ENCODE peak calls at places on chromosomes 2 and 18, in six cellular contexts. V is OCI-LY7, Y is H9, X is upper lobe of right lung, L is neural crest cell, D is transverse colon. N is an unnamed sample.

GRCh38 chr2:169014780-169015179 is 16.3 kb downstream of the ABCB11 start:
- DNase-seq in V (no peak), Y (no peak), X (no peak), L (no peak), D (no peak), N (no peak)

GRCh38 chr18:77098033-77098432 is 34.5 kb downstream of the MBP start:
- DNase-seq in V (no peak), Y (no peak), X (no peak), L (no peak), D (no peak), N (no peak)

GRCh38 chr2:195304310-195304709 is 352.7 kb upstream of the SLC39A10 start:
- DNase-seq in V (peak), Y (peak), X (no peak), L (no peak), D (no peak), N (no peak)

GRCh38 chr2:240825476-240825875 is 5.5 kb upstream of the KIF1A start:
- DNase-seq in V (no peak), Y (no peak), X (no peak), L (no peak), D (no peak), N (no peak)

GRCh38 chr2:15638720-15639119 is 47.1 kb downstream of the DDX1 start:
- DNase-seq in V (no peak), Y (no peak), X (no peak), L (no peak), D (no peak), N (no peak)

GRCh38 chr18:13565228-13565627 is 161.1 kb downstream of the FAM210A start:
- DNase-seq in V (no peak), Y (no peak), X (no peak), L (no peak), D (no peak), N (no peak)

GRCh38 chr2:157257312-157258252 is at the start of gene GALNT5:
- DNase-seq in V (no peak), Y (peak), X (peak), L (no peak), D (peak), N (no peak)

GRCh38 chr2:40844353-40845277 is 392.7 kb upstream of the SLC8A1 start:
- DNase-seq in V (peak), Y (peak), X (no peak), L (no peak), D (no peak), N (no peak)

GRCh38 chr2:223529676-223530075 is 72.5 kb downstream of the SCG2 start:
- DNase-seq in V (no peak), Y (no peak), X (no peak), L (no peak), D (no peak), N (no peak)

GRCh38 chr2:192196451-192197194 is 1.9 kb upstream of the TMEFF2 start:
- DNase-seq in V (no peak), Y (no peak), X (no peak), L (no peak), D (no peak), N (no peak)

GRCh38 chr18:10010611-10011015 is 96.8 kb downstream of the VAPA start:
- DNase-seq in V (no peak), Y (no peak), X (no peak), L (no peak), D (peak), N (peak)

GRCh38 chr2:191677091-191677645 is 768 bp upstream of the NABP1 start:
- DNase-seq in V (peak), Y (no peak), X (no peak), L (no peak), D (peak), N (peak)

GRCh38 chr2:222959358-222959757 is 92.6 kb upstream of the KCNE4 start:
- DNase-seq in V (no peak), Y (peak), X (no peak), L (no peak), D (no peak), N (peak)

GRCh38 chr18:44123743-44124142 is 556.9 kb upstream of the SETBP1 start:
- DNase-seq in V (no peak), Y (no peak), X (no peak), L (no peak), D (no peak), N (no peak)

GRCh38 chr2:37506407-37507068 is 162.1 kb downstream of the QPCT start:
- DNase-seq in V (no peak), Y (no peak), X (no peak), L (no peak), D (no peak), N (peak)

GRCh38 chr18:655445-655844 is 2.0 kb upstream of the TYMS start:
- DNase-seq in V (no peak), Y (no peak), X (no peak), L (no peak), D (no peak), N (no peak)

GRCh38 chr2:8659735-8660492 is 21.9 kb upstream of the ID2 start:
- DNase-seq in V (no peak), Y (no peak), X (peak), L (no peak), D (no peak), N (no peak)

GRCh38 chr18:13879492-13879891 is 35.8 kb downstream of the MC2R start:
- DNase-seq in V (no peak), Y (no peak), X (no peak), L (no peak), D (no peak), N (no peak)

GRCh38 chr2:174218773-174219172 is 29.6 kb downstream of the OLA1 start:
- DNase-seq in V (no peak), Y (no peak), X (no peak), L (no peak), D (no peak), N (no peak)

GRCh38 chr2:29744976-29745375 is 176.4 kb downstream of the ALK start:
- DNase-seq in V (no peak), Y (no peak), X (no peak), L (no peak), D (no peak), N (no peak)

DNA sequence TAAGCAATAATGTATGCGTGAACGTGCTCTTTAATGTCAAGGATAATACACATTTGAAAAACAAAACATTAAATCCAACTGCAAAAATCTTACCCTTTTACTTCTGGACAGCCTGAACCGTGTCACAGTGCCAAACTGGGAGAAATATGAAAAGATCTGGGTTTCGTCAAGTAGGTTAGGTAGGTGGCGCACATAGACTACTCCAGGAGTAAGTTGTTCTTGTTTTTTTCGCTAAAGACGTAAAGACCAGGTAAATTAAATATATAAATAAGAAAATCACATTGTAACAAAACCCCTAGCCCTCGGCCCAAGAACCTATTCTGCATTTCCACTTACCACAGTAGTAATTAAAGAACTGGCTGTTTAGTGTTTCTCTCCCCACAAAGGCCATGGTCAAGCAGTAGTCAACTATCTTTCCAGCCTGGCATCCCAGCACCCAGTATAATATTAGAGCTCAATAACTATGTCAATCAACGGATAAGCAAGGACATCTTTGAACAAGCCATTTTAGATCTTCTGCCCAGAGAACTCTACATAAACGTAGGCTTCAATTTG is 1.1 kb downstream of the NIFK start:
- DNase-seq in V (peak), Y (no peak), X (no peak), L (no peak), D (no peak), N (no peak)
- TF ChIP-seq CTCF in V (peak), Y (no peak), X (no peak), L (no peak), D (no peak), N (no peak)

GRCh38 chr2:181621779-181622490 is 35.0 kb downstream of the CERKL start:
- DNase-seq in V (no peak), Y (no peak), X (no peak), L (no peak), D (no peak), N (no peak)

GRCh38 chr2:181615086-181615635 is 41.7 kb downstream of the CERKL start:
- DNase-seq in V (no peak), Y (no peak), X (no peak), L (no peak), D (no peak), N (no peak)

GRCh38 chr2:181613241-181613640 is 43.7 kb downstream of the CERKL start:
- DNase-seq in V (no peak), Y (no peak), X (no peak), L (no peak), D (no peak), N (no peak)

GRCh38 chr2:181619511-181619910 is 37.4 kb downstream of the CERKL start:
- DNase-seq in V (no peak), Y (no peak), X (no peak), L (no peak), D (no peak), N (no peak)

GRCh38 chr2:181616715-181617114 is 40.2 kb downstream of the CERKL start:
- DNase-seq in V (no peak), Y (no peak), X (no peak), L (no peak), D (no peak), N (no peak)
- TF ChIP-seq CTCF in V (no peak), Y (no peak), X (no peak), L (no peak), D (no peak), N (no peak)

GRCh38 chr2:677056-677949 is at the start of gene TMEM18:
- DNase-seq in V (peak), Y (peak), X (no peak), L (peak), D (peak), N (peak)
- TF ChIP-seq CTCF in V (peak), Y (peak), X (peak), L (peak), D (peak), N (peak)

DNA sequence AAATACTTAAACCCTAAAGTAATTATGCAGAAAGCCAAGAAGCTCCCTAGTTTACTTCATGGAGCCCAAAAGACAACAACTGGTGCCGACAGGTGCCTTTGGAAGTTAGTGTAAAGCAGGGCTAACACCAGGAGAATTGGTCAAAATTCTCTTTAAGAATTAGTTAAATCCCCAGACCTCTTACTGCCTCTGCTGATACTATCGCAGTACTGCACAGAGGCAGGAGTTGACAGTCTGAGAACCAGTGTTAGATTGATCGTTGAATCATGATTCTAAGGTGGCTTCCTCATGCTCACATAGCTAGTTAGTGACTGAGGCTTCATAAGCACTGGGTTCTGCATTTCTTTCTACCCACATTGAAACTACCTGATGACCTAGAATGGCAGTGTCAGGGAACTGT is 445.0 kb downstream of the XIRP2 start:
- DNase-seq in V (no peak), Y (no peak), X (no peak), L (no peak), D (no peak), N (no peak)
- TF ChIP-seq CTCF in V (no peak), Y (peak), X (no peak), L (peak), D (peak), N (no peak)

GRCh38 chr2:204628926-204629661 is 83.8 kb downstream of the PARD3B start:
- DNase-seq in V (no peak), Y (no peak), X (no peak), L (no peak), D (no peak), N (no peak)

GRCh38 chr2:204625135-204625534 is 79.9 kb downstream of the PARD3B start:
- DNase-seq in V (no peak), Y (no peak), X (no peak), L (no peak), D (peak), N (no peak)
- TF ChIP-seq CTCF in V (no peak), Y (peak), X (no peak), L (no peak), D (peak), N (no peak)

GRCh38 chr2:196533998-196534397 is 105.5 kb upstream of the CCDC150 start:
- DNase-seq in V (no peak), Y (no peak), X (no peak), L (no peak), D (no peak), N (no peak)

GRCh38 chr2:196535080-196535479 is 104.4 kb upstream of the CCDC150 start:
- DNase-seq in V (no peak), Y (no peak), X (no peak), L (no peak), D (no peak), N (no peak)

GRCh38 chr2:196534533-196534932 is 105.0 kb upstream of the CCDC150 start:
- DNase-seq in V (no peak), Y (no peak), X (no peak), L (no peak), D (no peak), N (no peak)

GRCh38 chr2:196537311-196537710 is 102.2 kb upstream of the CCDC150 start:
- DNase-seq in V (no peak), Y (no peak), X (no peak), L (no peak), D (no peak), N (no peak)

GRCh38 chr2:196535742-196536141 is 103.8 kb upstream of the CCDC150 start:
- DNase-seq in V (no peak), Y (no peak), X (no peak), L (no peak), D (no peak), N (no peak)
- TF ChIP-seq CTCF in V (peak), Y (no peak), X (no peak), L (no peak), D (no peak), N (no peak)

DNA sequence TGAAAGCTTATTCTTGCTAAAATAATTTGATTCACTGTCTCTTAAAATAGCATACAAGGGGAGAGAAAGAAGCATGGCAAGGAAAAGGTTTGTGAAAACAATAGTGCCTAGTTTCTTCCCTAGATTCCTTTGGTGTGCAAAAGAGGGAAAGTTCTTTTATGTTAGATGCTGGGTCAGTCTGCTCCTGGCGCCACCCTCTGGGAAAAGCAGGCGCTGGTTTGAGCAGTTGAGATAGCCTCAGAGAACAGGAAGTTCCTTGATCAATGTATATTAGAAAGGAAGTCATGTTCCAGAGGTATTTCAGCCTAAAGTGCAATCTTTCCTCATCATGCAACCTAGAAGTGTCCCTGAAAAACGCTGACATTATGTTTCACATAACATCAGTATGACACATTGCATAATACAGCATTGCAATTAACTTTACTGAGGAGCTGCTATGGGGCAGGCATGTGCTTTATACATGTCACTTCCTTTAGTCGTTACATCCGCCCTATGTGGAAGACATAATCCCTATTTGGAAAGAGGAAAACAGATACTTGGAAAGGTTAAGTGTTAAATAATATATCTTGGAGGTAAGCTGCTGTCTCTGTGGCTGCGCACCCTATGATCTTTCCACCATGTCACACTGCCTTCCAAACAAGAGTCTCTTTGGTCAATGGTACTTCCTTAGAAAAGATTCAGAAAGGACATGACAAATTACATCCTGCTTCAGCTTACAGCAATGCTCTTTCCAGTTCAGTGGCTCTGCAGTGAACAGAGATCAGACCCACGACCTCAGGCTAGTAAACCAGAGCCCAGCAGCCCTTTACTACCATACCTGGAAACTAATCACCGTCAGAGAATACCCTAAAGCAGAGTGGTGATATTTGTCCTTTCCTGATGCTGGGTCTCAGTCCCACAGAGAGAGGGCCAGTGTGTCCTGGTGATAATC is 369.7 kb downstream of the RAD51AP2 start:
- DNase-seq in V (peak), Y (peak), X (no peak), L (peak), D (no peak), N (no peak)
- TF ChIP-seq CTCF in V (peak), Y (peak), X (peak), L (peak), D (no peak), N (peak)

GRCh38 chr2:183493060-183493459 is 368.8 kb downstream of the NUP35 start:
- DNase-seq in V (no peak), Y (no peak), X (no peak), L (no peak), D (no peak), N (no peak)

GRCh38 chr2:183490930-183491329 is 366.7 kb downstream of the NUP35 start:
- DNase-seq in V (no peak), Y (no peak), X (no peak), L (no peak), D (no peak), N (no peak)

GRCh38 chr2:183495079-183495478 is 370.8 kb downstream of the NUP35 start:
- DNase-seq in V (no peak), Y (no peak), X (no peak), L (no peak), D (no peak), N (no peak)

DNA sequence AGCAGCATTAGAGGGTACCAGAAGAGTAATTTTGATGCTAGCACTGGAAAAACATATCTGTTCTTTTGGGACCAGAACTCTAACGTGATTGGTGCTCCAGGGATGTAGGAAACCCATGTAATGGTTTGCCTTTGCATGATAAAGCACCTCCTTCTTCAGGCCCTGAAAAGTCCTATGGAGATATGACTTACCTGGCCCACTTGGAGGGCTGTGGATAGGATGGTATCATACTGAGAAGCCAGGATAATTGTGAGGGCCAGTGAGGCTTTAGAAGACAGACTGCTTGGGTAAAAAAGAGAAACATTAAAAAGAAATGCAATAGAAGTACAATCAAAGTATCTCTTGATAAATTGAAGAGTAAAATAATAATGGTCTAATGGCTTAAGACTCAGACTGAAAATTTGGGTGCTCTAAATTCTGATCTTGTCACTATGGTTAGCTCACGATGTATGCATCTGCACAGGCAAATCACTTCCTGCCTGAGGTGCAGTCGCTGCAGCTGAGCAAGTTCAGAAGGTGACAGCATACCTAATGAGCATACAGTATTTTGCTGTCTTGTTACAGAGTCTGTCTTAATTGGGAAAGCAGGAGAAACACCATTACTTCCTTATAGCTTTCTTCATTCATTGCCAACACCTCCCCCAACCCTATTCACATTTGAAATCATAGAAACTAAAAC is 371.5 kb downstream of the NUP35 start:
- DNase-seq in V (peak), Y (no peak), X (no peak), L (no peak), D (no peak), N (no peak)
- TF ChIP-seq CTCF in V (no peak), Y (no peak), X (no peak), L (no peak), D (no peak), N (no peak)

GRCh38 chr18:63676526-63676925 is 14.8 kb upstream of the SERPINB3 start:
- DNase-seq in V (peak), Y (peak), X (no peak), L (no peak), D (no peak), N (no peak)
- TF ChIP-seq CTCF in V (peak), Y (peak), X (peak), L (peak), D (peak), N (no peak)

N was measured in AG09319.